ENCODE peak calls at places on chromosomes 16 and 17, in six cellular contexts. J is fibroblast of lung, V is esophagus squamous epithelium, X is stomach, F is ascending aorta, S is DND-41. Q is an unnamed sample.

GRCh38 chr17:13601776-13602551 is at the start of gene HS3ST3A1:
- DNase-seq in J (peak), V (no peak), X (no peak), F (no peak), S (no peak), Q (peak)

GRCh38 chr17:78111012-78111726 is 17.4 kb downstream of the TMC6 start:
- DNase-seq in V (no peak), F (no peak), J (no peak), X (no peak), S (no peak), Q (no peak)

GRCh38 chr17:68054296-68054900 is 18.9 kb downstream of the KPNA2 start:
- DNase-seq in V (no peak), X (peak), J (peak), F (no peak), S (no peak), Q (peak)

GRCh38 chr17:39197380-39198185 is at the start of gene CACNB1:
- DNase-seq in X (peak), F (no peak), V (no peak), S (peak), J (peak), Q (peak)

GRCh38 chr16:57185446-57185944 is 344 bp downstream of the PSME3IP1 start:
- DNase-seq in F (peak), J (peak), V (no peak), X (peak), S (no peak), Q (no peak)

GRCh38 chr17:68591583-68591982 is 9.6 kb downstream of the FAM20A start:
- DNase-seq in J (no peak), V (no peak), F (no peak), S (no peak), X (no peak), Q (no peak)

GRCh38 chr16:15599303-15600070 is 43.5 kb downstream of the MARF1 start:
- DNase-seq in S (no peak), V (no peak), X (no peak), F (no peak), J (no peak), Q (no peak)

GRCh38 chr17:64118452-64118979 is 11.4 kb downstream of the ERN1 start:
- DNase-seq in S (no peak), J (peak), V (no peak), F (peak), X (peak), Q (no peak)

GRCh38 chr17:7261377-7262191 is 694 bp downstream of the CLDN7 start:
- DNase-seq in J (no peak), X (no peak), F (no peak), V (no peak), S (no peak), Q (no peak)

GRCh38 chr16:4113358-4114256 is 2.6 kb downstream of the ADCY9 start:
- DNase-seq in V (no peak), X (no peak), S (no peak), F (no peak), J (no peak), Q (no peak)

GRCh38 chr16:4110680-4111079 is 5.6 kb downstream of the ADCY9 start:
- DNase-seq in J (no peak), S (no peak), F (no peak), V (no peak), X (peak), Q (no peak)

GRCh38 chr16:4114257-4115208 is 1.7 kb downstream of the ADCY9 start:
- DNase-seq in F (no peak), J (no peak), X (no peak), S (no peak), V (no peak), Q (no peak)

GRCh38 chr16:4110065-4110464 is 6.2 kb downstream of the ADCY9 start:
- DNase-seq in S (no peak), V (no peak), F (no peak), X (no peak), J (no peak), Q (no peak)

GRCh38 chr16:4111748-4112696 is 4.2 kb downstream of the ADCY9 start:
- DNase-seq in V (no peak), S (no peak), J (no peak), F (no peak), X (no peak), Q (no peak)
- H3K4me3 ChIP-seq in V (peak), S (no peak), J (peak), F (peak), X (peak), Q (peak)

GRCh38 chr16:89952049-89952448 is 3.5 kb downstream of the DEF8 start:
- DNase-seq in F (no peak), V (no peak), S (no peak), J (no peak), X (no peak), Q (no peak)

GRCh38 chr16:89952551-89952950 is 4.0 kb downstream of the DEF8 start:
- DNase-seq in S (no peak), J (no peak), F (no peak), V (no peak), X (no peak), Q (no peak)

GRCh38 chr16:89954462-89954861 is 5.9 kb downstream of the DEF8 start:
- DNase-seq in F (no peak), J (no peak), X (no peak), S (no peak), V (no peak), Q (no peak)

GRCh38 chr16:89955001-89955685 is 6.6 kb downstream of the DEF8 start:
- DNase-seq in F (no peak), J (no peak), V (no peak), X (no peak), S (no peak), Q (no peak)

GRCh38 chr16:89953671-89954406 is 5.3 kb downstream of the DEF8 start:
- DNase-seq in S (no peak), V (no peak), X (no peak), J (no peak), F (no peak), Q (no peak)
- H3K4me3 ChIP-seq in S (no peak), V (no peak), X (no peak), J (no peak), F (no peak), Q (no peak)

DNA sequence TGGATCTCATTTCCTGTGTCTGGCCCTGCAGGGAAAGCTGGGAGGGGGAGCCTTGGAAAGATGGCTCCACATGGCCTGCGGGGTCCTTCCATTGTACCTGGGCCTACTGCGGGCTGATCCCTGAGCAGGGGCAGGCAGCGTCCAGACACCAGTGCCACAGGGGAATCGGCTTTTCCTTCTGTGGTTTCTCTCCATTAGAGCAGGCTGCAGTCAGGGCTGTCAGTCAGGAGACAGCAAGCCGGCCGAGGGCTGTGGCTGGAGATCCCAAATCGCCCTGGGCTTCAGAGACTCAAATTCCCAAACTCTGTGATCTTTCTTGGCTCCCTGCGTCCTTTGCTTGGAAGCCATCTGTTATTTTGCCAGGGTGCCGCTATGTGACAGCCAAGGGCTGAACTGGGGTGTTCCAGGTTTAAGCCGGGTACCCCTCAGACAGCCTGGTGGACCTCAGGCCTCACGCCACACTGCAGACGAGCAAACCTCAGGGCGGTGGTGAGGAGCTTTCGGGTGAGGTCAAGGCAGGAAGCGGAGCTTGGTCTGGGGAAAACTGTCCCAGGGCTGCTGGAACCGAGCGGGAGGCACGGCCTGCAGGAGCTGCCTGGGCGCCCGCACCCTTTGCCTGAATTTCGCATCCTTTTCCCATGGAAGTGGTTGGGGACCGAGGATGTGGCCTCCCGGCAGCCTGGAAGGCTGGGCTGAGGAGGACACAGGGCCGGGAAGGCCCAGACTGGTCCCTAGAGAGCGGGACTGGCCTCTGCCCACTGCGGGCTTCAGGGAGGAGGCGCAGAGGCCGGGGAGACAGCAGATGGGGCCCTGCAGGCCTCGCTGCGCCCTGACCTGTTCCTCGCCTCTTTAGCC is 1.5 kb upstream of the CPNE7 start:
- DNase-seq in S (no peak), V (no peak), F (no peak), X (no peak), J (no peak), Q (no peak)
- H3K4me3 ChIP-seq in S (no peak), V (peak), F (no peak), X (peak), J (no peak), Q (no peak)

GRCh38 chr17:8664426-8665105 is 34.0 kb upstream of the MYH10 start:
- DNase-seq in F (no peak), S (no peak), X (no peak), V (no peak), J (no peak), Q (no peak)
- H3K4me3 ChIP-seq in F (no peak), S (no peak), X (no peak), V (no peak), J (no peak), Q (no peak)

GRCh38 chr17:73257516-73257915 is 4.2 kb downstream of the CPSF4L start:
- DNase-seq in V (no peak), X (no peak), F (no peak), J (no peak), S (no peak), Q (no peak)

GRCh38 chr17:73265646-73266640 is 4.3 kb upstream of the CPSF4L start:
- DNase-seq in X (no peak), J (no peak), V (no peak), F (no peak), S (no peak), Q (no peak)

GRCh38 chr17:73261952-73262675 is 434 bp upstream of the CPSF4L start:
- DNase-seq in X (peak), S (no peak), V (no peak), F (no peak), J (no peak), Q (no peak)

GRCh38 chr17:73262676-73263642 is 1.3 kb upstream of the CPSF4L start:
- DNase-seq in V (no peak), S (no peak), X (no peak), F (no peak), J (no peak), Q (no peak)

GRCh38 chr17:73261617-73261951 is at the start of gene CPSF4L:
- DNase-seq in F (no peak), V (no peak), S (no peak), J (no peak), X (no peak), Q (no peak)
- H3K4me3 ChIP-seq in F (no peak), V (no peak), S (no peak), J (no peak), X (peak), Q (no peak)

GRCh38 chr16:68737046-68737729 is at the start of gene CDH1:
- DNase-seq in S (no peak), J (no peak), V (no peak), F (no peak), X (peak), Q (no peak)

GRCh38 chr16:68734782-68735181 is 2.3 kb upstream of the CDH1 start:
- DNase-seq in S (no peak), V (no peak), X (no peak), J (no peak), F (no peak), Q (no peak)

GRCh38 chr16:68737730-68738590 is 868 bp downstream of the CDH1 start:
- DNase-seq in J (no peak), S (no peak), V (no peak), X (peak), F (no peak), Q (no peak)

GRCh38 chr16:68733570-68733969 is 3.5 kb upstream of the CDH1 start:
- DNase-seq in J (no peak), X (no peak), S (no peak), F (no peak), V (no peak), Q (no peak)

GRCh38 chr16:68736561-68736960 is 531 bp upstream of the CDH1 start:
- DNase-seq in S (no peak), F (no peak), J (no peak), V (no peak), X (no peak), Q (no peak)
- H3K4me3 ChIP-seq in S (no peak), F (no peak), J (no peak), V (peak), X (peak), Q (no peak)

GRCh38 chr16:77657016-77657415 is 65.3 kb upstream of the NUDT7 start:
- DNase-seq in F (no peak), V (no peak), J (peak), X (no peak), S (no peak), Q (no peak)
- H3K4me3 ChIP-seq in F (no peak), V (no peak), J (no peak), X (no peak), S (no peak), Q (no peak)

DNA sequence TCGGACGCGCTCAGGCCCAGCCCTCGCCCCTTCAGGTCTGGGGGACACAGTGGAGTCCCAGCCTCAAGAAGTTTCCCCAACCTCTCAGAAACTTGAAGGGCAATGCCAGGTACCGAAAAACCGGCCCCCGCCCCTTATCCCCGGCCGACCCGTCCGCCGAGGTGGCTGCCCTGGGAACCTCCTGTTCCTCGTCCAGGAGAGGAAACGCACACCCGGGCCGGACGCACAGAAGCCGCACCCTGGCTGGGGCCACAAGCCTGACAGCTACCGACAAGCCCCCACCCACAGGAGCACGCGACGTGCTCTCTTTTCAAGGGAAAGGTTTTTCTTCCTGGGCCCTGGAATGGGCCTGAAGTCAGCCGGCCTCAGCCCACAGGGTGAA is 37.2 kb downstream of the CBFA2T3 start:
- DNase-seq in S (no peak), V (no peak), F (no peak), J (no peak), X (no peak), Q (no peak)
- H3K4me3 ChIP-seq in S (no peak), V (peak), F (peak), J (no peak), X (peak), Q (no peak)

GRCh38 chr17:73304971-73305786 is 6.6 kb downstream of the CDC42EP4 start:
- DNase-seq in J (peak), F (no peak), S (no peak), X (peak), V (no peak), Q (no peak)
- H3K4me3 ChIP-seq in J (peak), F (peak), S (no peak), X (peak), V (peak), Q (peak)

GRCh38 chr16:75494696-75495601 is at the start of gene CHST6:
- DNase-seq in S (no peak), V (no peak), X (no peak), F (no peak), J (no peak), Q (no peak)
- H3K4me3 ChIP-seq in S (no peak), V (peak), X (peak), F (peak), J (peak), Q (peak)